ENCODE peak calls at places on chromosome 6, in eight cellular contexts. I, J, N, V, G, U, B and A are unnamed samples. For H3K4me1, the result is how much of the 10 kb centered on the place peaks cover.

GRCh38 chr6:112827793-112828192 is 480.7 kb downstream of the RFPL4B start:
- DNase-seq in I (no peak), J (no peak), N (no peak), V (no peak), G (no peak), U (no peak), B (no peak), A (no peak)

GRCh38 chr6:42141603-42142117 is 760 bp downstream of the C6orf132 start:
- DNase-seq in I (peak), J (no peak), N (no peak), V (no peak), G (no peak), U (no peak), B (no peak), A (peak)

GRCh38 chr6:106536863-106537262 is 92.4 kb downstream of the RTN4IP1 start:
- DNase-seq in I (no peak), J (no peak), N (no peak), V (no peak), G (no peak), U (no peak), B (no peak), A (no peak)

GRCh38 chr6:168129292-168130167 is 50.5 kb upstream of the FRMD1 start:
- DNase-seq in I (no peak), J (no peak), N (no peak), V (no peak), G (no peak), U (peak), B (no peak), A (no peak)

GRCh38 chr6:33313105-33313708 is 671 bp downstream of the TAPBP start:
- DNase-seq in I (peak), J (peak), N (peak), V (no peak), G (peak), U (peak), B (peak), A (peak)

GRCh38 chr6:127634178-127634577 is 57.2 kb downstream of the C6orf58 start:
- DNase-seq in I (no peak), J (no peak), N (no peak), V (no peak), G (no peak), U (no peak), B (no peak), A (no peak)

GRCh38 chr6:143700684-143701342 is 23.0 kb downstream of the PHACTR2 start:
- DNase-seq in I (peak), J (no peak), N (no peak), V (no peak), G (no peak), U (no peak), B (no peak), A (no peak)

GRCh38 chr6:50362706-50363105 is 313.0 kb upstream of the DEFB112 start:
- DNase-seq in I (no peak), J (no peak), N (no peak), V (no peak), G (no peak), U (no peak), B (no peak), A (no peak)

GRCh38 chr6:12110523-12111154 is 98.5 kb downstream of the HIVEP1 start:
- DNase-seq in I (no peak), J (no peak), N (no peak), V (no peak), G (no peak), U (no peak), B (no peak), A (no peak)

GRCh38 chr6:15312500-15312899 is 66.6 kb downstream of the JARID2 start:
- DNase-seq in I (no peak), J (no peak), N (no peak), V (no peak), G (no peak), U (no peak), B (no peak), A (no peak)

GRCh38 chr6:5214570-5215052 is 46.1 kb downstream of the LYRM4 start:
- DNase-seq in I (peak), J (no peak), N (no peak), V (peak), G (no peak), U (no peak), B (no peak), A (peak)

GRCh38 chr6:135311446-135312200 is 130.5 kb downstream of the MYB start:
- DNase-seq in I (no peak), J (no peak), N (no peak), V (no peak), G (no peak), U (no peak), B (no peak), A (no peak)

GRCh38 chr6:150720774-150721233 is 121.1 kb downstream of the PLEKHG1 start:
- DNase-seq in I (peak), J (no peak), N (no peak), V (no peak), G (no peak), U (no peak), B (no peak), A (peak)

GRCh38 chr6:19433101-19433500 is 404.1 kb upstream of the ID4 start:
- DNase-seq in I (no peak), J (no peak), N (no peak), V (no peak), G (no peak), U (no peak), B (no peak), A (no peak)

GRCh38 chr6:144844596-144844995 is 559.5 kb downstream of the UTRN start:
- DNase-seq in I (no peak), J (no peak), N (no peak), V (no peak), G (no peak), U (no peak), B (no peak), A (no peak)

GRCh38 chr6:35730745-35731413 is 6.0 kb upstream of the ARMC12 start:
- DNase-seq in I (no peak), J (no peak), N (no peak), V (no peak), G (no peak), U (no peak), B (no peak), A (no peak)
- H3K4me1 ChIP-seq in I (under half), J (half or more), N (half or more), V (under half), G (half or more), U (half or more), B (half or more), A (half or more)

GRCh38 chr6:56538851-56539250 is 103.8 kb downstream of the DST start:
- DNase-seq in I (no peak), J (no peak), N (no peak), V (no peak), G (no peak), U (no peak), B (no peak), A (no peak)

GRCh38 chr6:56536536-56536935 is 106.2 kb downstream of the DST start:
- DNase-seq in I (no peak), J (no peak), N (no peak), V (no peak), G (no peak), U (no peak), B (no peak), A (no peak)

GRCh38 chr6:56539503-56540105 is 103.1 kb downstream of the DST start:
- DNase-seq in I (no peak), J (no peak), N (no peak), V (no peak), G (no peak), U (no peak), B (no peak), A (no peak)

GRCh38 chr6:56535626-56536025 is 107.1 kb downstream of the DST start:
- DNase-seq in I (no peak), J (no peak), N (no peak), V (no peak), G (no peak), U (no peak), B (no peak), A (no peak)

DNA sequence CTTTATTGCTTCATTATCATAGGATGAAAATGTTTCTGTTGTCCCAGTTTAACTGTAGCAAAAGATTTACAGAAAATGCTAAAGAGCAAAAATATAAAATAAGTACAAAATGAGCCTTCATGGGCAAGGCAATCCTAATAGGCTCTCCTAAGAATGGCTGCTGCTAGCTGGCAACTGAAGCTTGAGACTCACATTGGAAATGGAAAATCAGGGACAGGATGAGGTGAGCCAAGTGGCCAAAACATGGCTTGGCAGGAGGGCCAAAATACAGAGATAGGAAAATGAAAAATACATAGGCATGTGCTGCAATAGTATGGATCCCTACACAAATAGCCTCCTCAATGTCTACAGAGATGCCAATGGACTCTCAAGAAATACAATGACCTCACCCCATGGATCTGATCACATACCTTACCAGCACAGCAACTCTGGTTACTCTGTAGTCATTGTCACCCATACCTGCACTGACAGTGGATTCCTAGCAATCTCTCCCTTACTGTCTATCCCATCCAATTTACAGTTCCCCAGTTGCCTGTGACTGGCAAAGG is 105.4 kb downstream of the DST start:
- DNase-seq in I (no peak), J (no peak), N (no peak), V (no peak), G (no peak), U (no peak), B (no peak), A (no peak)
- H3K4me1 ChIP-seq in I (under half), J (under half), N (under half), V (under half), G (under half), U (under half), B (under half), A (under half)

GRCh38 chr6:157561929-157562810 is 181.2 kb downstream of the ZDHHC14 start:
- DNase-seq in I (no peak), J (peak), N (no peak), V (no peak), G (no peak), U (no peak), B (no peak), A (no peak)

GRCh38 chr6:157561037-157561790 is 180.2 kb downstream of the ZDHHC14 start:
- DNase-seq in I (no peak), J (no peak), N (no peak), V (no peak), G (no peak), U (no peak), B (no peak), A (no peak)

GRCh38 chr6:157563611-157564284 is 182.8 kb downstream of the ZDHHC14 start:
- DNase-seq in I (no peak), J (no peak), N (no peak), V (no peak), G (no peak), U (no peak), B (no peak), A (no peak)

GRCh38 chr6:157559201-157559756 is 178.3 kb downstream of the ZDHHC14 start:
- DNase-seq in I (no peak), J (no peak), N (no peak), V (no peak), G (no peak), U (no peak), B (no peak), A (no peak)

DNA sequence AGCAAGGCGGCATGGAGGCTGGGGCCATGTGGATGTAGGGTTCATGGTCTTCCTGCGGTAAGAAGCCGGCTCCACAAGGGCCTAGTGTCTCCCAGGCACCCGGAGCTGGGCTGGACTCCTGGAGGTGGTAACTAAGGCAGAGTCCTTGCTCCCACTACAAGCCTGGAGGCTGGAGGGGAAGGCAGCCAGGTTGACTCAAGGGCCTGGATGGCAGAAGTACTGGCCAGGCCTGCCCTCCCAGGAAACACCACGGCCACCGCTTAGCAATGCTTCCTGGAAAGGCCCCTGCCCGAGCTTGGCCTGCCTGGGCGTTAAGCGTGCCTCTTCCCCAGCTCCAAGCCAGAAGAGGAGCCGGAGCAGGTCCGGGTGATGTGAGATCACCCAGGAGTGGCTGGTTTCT is 182.0 kb downstream of the ZDHHC14 start:
- DNase-seq in I (no peak), J (no peak), N (no peak), V (no peak), G (no peak), U (no peak), B (no peak), A (no peak)
- H3K4me1 ChIP-seq in I (under half), J (under half), N (under half), V (under half), G (under half), U (under half), B (under half), A (under half)

GRCh38 chr6:139590206-139590605 is 215.8 kb upstream of the CITED2 start:
- DNase-seq in I (no peak), J (no peak), N (no peak), V (no peak), G (no peak), U (no peak), B (no peak), A (no peak)

GRCh38 chr6:139591075-139591474 is 216.6 kb upstream of the CITED2 start:
- DNase-seq in I (no peak), J (no peak), N (no peak), V (no peak), G (no peak), U (no peak), B (no peak), A (no peak)

GRCh38 chr6:139593081-139593480 is 218.6 kb upstream of the CITED2 start:
- DNase-seq in I (no peak), J (no peak), N (no peak), V (no peak), G (no peak), U (no peak), B (no peak), A (no peak)

GRCh38 chr6:139594333-139594965 is 220.0 kb upstream of the CITED2 start:
- DNase-seq in I (no peak), J (no peak), N (no peak), V (no peak), G (no peak), U (no peak), B (no peak), A (no peak)

DNA sequence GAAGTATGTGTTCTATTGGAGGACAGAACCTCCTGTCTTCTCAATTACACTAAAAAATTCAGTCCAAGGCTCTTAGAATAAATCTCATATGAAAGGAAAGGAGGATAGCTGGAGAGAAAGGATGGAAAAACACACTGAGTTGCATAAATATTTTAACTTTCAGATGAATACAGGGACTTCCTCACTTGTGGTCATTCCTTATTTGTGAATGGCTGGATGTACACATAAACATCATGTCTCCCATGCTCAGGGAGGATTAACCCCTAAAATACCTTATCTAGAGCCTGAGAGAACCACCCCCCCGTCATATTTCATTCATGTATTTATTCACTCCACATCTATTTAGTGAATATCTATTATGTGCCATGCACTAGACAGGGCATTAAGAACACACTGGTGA is 217.6 kb upstream of the CITED2 start:
- DNase-seq in I (no peak), J (no peak), N (no peak), V (no peak), G (no peak), U (no peak), B (no peak), A (no peak)
- H3K4me1 ChIP-seq in I (under half), J (half or more), N (half or more), V (under half), G (under half), U (under half), B (under half), A (under half)

GRCh38 chr6:159985296-159985940 is 16.5 kb downstream of the IGF2R start:
- DNase-seq in I (no peak), J (no peak), N (no peak), V (no peak), G (no peak), U (no peak), B (no peak), A (no peak)
- H3K4me1 ChIP-seq in I (under half), J (under half), N (half or more), V (under half), G (under half), U (half or more), B (half or more), A (under half)

GRCh38 chr6:117918454-117918853 is 11.4 kb downstream of the SLC35F1 start:
- DNase-seq in I (no peak), J (no peak), N (no peak), V (no peak), G (no peak), U (no peak), B (no peak), A (no peak)
- H3K4me1 ChIP-seq in I (under half), J (under half), N (under half), V (under half), G (under half), U (under half), B (under half), A (under half)